ENCODE peak calls at places on chromosomes 1 and 21, in five cellular contexts. O is K562, H is H1, M is GM12878, U is HepG2. I is an unnamed sample.

GRCh38 chr21:9730866-9731265 is 790.5 kb upstream of the TPTE start:
- DNase-seq in O (no peak), H (no peak), M (no peak), U (no peak), I (no peak)

GRCh38 chr1:17167783-17168479 is 37.0 kb upstream of the PADI1 start:
- DNase-seq in O (no peak), H (no peak), M (no peak), U (no peak), I (no peak)

GRCh38 chr1:10065344-10065685 is 32.6 kb downstream of the UBE4B start:
- DNase-seq in O (peak), H (no peak), M (no peak), U (peak), I (no peak)

GRCh38 chr1:71001627-71002026 is 46.0 kb downstream of the PTGER3 start:
- DNase-seq in O (no peak), H (no peak), M (no peak), U (no peak), I (no peak)

GRCh38 chr1:96596226-96596625 is 125.4 kb upstream of the PTBP2 start:
- DNase-seq in O (peak), H (peak), M (no peak), U (peak), I (peak)

GRCh38 chr1:109802901-109803561 is 39.3 kb upstream of the EPS8L3 start:
- DNase-seq in O (peak), H (no peak), M (no peak), U (no peak), I (no peak)

GRCh38 chr1:10534519-10534918 is 59.8 kb downstream of the PEX14 start:
- DNase-seq in O (peak), H (no peak), M (no peak), U (no peak), I (no peak)

GRCh38 chr1:87329051-87329755 is 523 bp downstream of the LMO4 start:
- DNase-seq in O (peak), H (peak), M (no peak), U (peak), I (no peak)

GRCh38 chr1:32806910-32807523 is 10.1 kb downstream of the YARS1 start:
- DNase-seq in O (no peak), H (no peak), M (no peak), U (no peak), I (no peak)

GRCh38 chr1:153922838-153923652 is at the start of gene GATAD2B:
- DNase-seq in O (peak), H (peak), M (peak), U (peak), I (peak)

GRCh38 chr21:32994305-32994704 is 31.4 kb upstream of the OLIG2 start:
- DNase-seq in O (peak), H (no peak), M (no peak), U (no peak), I (no peak)

GRCh38 chr1:55213029-55213884 is 1.9 kb downstream of the USP24 start:
- DNase-seq in O (peak), H (no peak), M (no peak), U (no peak), I (no peak)

GRCh38 chr1:108590947-108591346 is 31.0 kb downstream of the EEIG2 start:
- DNase-seq in O (no peak), H (no peak), M (no peak), U (no peak), I (no peak)

GRCh38 chr1:53308512-53308911 is 19.4 kb downstream of the LRP8 start:
- DNase-seq in O (no peak), H (no peak), M (no peak), U (no peak), I (no peak)

GRCh38 chr1:150567341-150567716 is 12.1 kb downstream of the MCL1 start:
- DNase-seq in O (no peak), H (no peak), M (peak), U (no peak), I (no peak)

GRCh38 chr1:12626888-12627287 is 8.9 kb upstream of the DHRS3 start:
- DNase-seq in O (no peak), H (no peak), M (no peak), U (no peak), I (no peak)

GRCh38 chr1:86704972-86705632 is 726 bp downstream of the SH3GLB1 start:
- DNase-seq in O (peak), H (peak), M (no peak), U (peak), I (peak)

GRCh38 chr1:75134939-75135828 is 996 bp downstream of the LHX8 start:
- DNase-seq in O (no peak), H (peak), M (no peak), U (no peak), I (no peak)
- TF ChIP-seq MAX in O (no peak), H (peak), M (no peak), U (no peak), I (no peak)

GRCh38 chr1:8167936-8168335 is 141.8 kb upstream of the ERRFI1 start:
- DNase-seq in O (no peak), H (no peak), M (no peak), U (no peak), I (no peak)
- TF ChIP-seq SRF in O (no peak), H (no peak), M (no peak), U (no peak), I (no peak)

DNA sequence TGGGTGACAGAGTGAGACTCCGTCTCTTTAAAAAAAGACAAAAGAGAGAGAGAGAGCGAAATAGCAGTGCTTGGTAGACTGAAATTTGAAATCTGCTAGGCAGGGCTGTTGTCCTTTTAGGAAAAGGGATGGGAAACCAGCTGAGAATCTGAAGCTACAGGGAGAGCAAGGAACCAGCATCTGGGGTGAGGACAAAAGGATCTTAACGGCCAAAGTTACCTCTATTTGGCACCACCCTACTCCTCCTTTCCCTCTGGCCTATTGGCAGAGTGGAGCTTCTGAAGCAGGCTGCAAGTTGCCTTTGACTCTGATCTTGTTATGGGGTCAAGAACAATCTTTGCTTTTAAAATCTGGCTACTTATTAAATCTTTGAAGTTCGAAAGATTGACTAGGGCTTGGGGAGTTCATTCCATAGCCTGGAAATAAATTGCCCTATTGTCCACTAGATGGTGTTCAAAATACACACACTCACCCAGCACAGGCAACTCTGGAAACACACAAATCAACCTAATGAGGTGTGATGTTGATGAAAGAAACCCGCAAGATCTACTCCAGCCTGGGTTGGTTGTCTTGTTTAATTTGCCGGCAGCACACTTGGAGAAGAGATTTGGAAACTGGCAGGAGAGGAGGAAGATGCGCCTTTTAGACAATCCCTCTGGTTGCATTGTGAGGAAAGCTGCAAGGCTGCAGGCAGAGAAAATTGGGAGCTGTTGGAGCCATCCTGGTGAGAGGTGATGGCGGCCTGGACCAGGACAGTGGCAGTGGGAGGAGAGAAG is 16.5 kb upstream of the PARP1 start:
- DNase-seq in O (peak), H (no peak), M (no peak), U (no peak), I (peak)
- TF ChIP-seq MAX in O (no peak), H (no peak), M (no peak), U (no peak), I (no peak)

DNA sequence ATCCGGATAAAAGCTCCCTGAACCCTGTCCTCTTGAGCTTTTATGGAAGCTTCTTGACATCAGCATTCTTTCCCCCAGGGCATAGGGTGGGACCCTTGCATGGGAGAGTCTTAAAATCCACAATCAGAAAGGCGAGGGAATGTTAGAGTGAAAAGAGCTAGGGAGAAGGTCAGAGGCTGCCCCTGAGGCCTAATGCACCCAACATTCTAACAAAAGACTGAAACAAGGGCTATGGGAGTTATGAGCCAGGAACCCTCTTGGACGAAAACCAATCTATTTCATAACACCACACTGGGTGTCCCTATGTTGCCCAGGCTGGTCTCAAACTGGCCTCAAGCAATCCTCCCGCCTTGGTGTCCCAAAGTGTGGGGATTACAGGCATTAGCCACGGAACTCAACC is 36.7 kb downstream of the NEK2 start:
- DNase-seq in O (no peak), H (no peak), M (no peak), U (no peak), I (no peak)
- TF ChIP-seq SRF in O (no peak), H (no peak), M (no peak), U (no peak), I (no peak)

GRCh38 chr1:45750298-45751038 is at the start of gene IPP:
- DNase-seq in O (peak), H (peak), M (peak), U (peak), I (peak)

GRCh38 chr1:45752014-45752413 is 1.6 kb upstream of the IPP start:
- DNase-seq in O (no peak), H (no peak), M (no peak), U (no peak), I (no peak)

GRCh38 chr1:45752441-45753052 is 2.1 kb upstream of the IPP start:
- DNase-seq in O (peak), H (no peak), M (no peak), U (peak), I (no peak)

DNA sequence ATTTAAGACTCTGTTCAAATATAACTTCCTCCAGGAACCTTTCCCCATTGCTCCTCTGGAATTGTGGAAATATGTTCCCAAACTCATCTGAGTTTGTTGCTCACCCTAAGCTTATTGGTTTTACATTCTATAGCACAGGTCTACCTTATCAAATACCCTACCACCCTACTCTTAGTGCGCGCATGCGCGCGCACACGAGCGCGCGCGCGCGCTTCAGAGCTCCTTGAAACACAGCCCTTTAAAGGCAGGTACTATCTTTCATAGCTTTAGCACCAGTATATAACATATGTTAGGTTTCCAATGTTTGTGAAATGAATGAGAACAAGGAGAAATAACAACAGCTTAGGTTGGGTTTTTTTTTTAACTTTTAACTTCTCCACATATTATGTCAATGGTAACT is 3.5 kb downstream of the IPP start:
- DNase-seq in O (no peak), H (no peak), M (no peak), U (no peak), I (no peak)
- TF ChIP-seq MAX in O (no peak), H (no peak), M (no peak), U (no peak), I (no peak)

DNA sequence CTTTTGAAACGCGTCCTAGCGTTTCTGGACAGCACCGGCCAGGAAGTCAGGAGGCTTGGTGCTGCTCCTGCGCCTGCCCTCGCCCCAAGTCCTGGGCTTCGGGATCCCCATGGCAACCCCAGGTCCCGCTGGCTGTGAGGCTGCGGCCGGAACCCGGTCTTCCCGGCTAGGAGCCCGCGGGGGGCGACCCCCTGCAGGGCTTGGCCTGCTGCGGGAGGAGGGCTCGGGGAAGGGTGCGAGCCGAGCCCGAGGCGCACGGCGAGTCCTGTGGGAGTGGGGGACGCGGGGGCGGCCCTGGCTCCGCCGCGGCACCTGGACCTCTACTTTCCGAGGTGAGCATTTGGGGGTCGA is 345 bp downstream of the MORN1 start:
- DNase-seq in O (peak), H (peak), M (no peak), U (no peak), I (no peak)
- TF ChIP-seq SRF in O (no peak), H (no peak), M (no peak), U (no peak), I (no peak)

DNA sequence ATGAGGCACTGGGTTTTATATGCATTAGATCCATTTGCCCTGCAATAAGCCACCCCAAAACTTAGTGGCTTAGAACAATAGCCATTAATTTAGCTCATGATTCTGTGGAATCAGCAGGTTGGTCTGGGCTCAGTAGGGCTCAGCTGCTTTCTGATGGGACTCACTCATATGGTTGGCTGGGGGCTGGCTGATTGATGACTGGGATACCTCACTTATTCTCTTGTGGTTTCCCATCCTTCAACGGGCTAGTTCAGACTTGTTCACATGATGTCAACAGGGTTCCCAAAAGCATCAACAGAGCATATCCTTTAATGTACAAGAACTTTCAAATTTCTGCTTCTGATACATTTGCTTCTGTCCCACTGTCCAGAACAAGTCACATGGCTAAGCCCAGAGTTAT is 43.2 kb downstream of the DNM3 start:
- DNase-seq in O (no peak), H (no peak), M (no peak), U (no peak), I (no peak)
- TF ChIP-seq MAX in O (no peak), H (no peak), M (no peak), U (no peak), I (no peak)

GRCh38 chr1:115642168-115643072 is 650 bp downstream of the VANGL1 start:
- DNase-seq in O (peak), H (peak), M (peak), U (peak), I (no peak)
- TF ChIP-seq SRF in O (no peak), H (no peak), M (no peak), U (no peak), I (no peak)